ENCODE peak calls at places on chromosomes 7 and 10, in nine cellular contexts. B is tibial nerve, U is body of pancreas, W is adrenal gland, F is HepG2, P is Peyer's patch, Z is A549, M is endothelial cell of umbilical vein, L is heart left ventricle. K is an unnamed sample.

GRCh38 chr7:101506531-101506930 is 122.6 kb downstream of the MYL10 start:
- DNase-seq in B (no peak), U (no peak), W (no peak), F (no peak), P (no peak), Z (no peak), M (no peak), L (no peak), K (no peak)

GRCh38 chr7:30469303-30469702 is 9.3 kb downstream of the NOD1 start:
- DNase-seq in B (peak), U (peak), W (no peak), F (peak), P (peak), Z (peak), M (peak), L (peak), K (peak)

GRCh38 chr7:66055321-66055956 is 20.2 kb upstream of the ASL start:
- DNase-seq in B (no peak), U (no peak), W (no peak), F (no peak), P (no peak), Z (no peak), M (no peak), L (no peak), K (no peak)

GRCh38 chr10:69628876-69629275 is 1.2 kb upstream of the FAM241B start:
- DNase-seq in B (no peak), U (no peak), W (no peak), F (no peak), P (no peak), Z (no peak), M (no peak), L (no peak), K (peak)

GRCh38 chr10:110354322-110354766 is 49.6 kb upstream of the SMNDC1 start:
- DNase-seq in B (peak), U (peak), W (peak), F (peak), P (peak), Z (peak), M (peak), L (peak), K (peak)

GRCh38 chr7:95753440-95753839 is 18.9 kb upstream of the DYNC1I1 start:
- DNase-seq in B (no peak), U (no peak), W (no peak), F (peak), P (no peak), Z (no peak), M (no peak), L (no peak), K (no peak)

GRCh38 chr7:84245831-84246230 is 51.2 kb upstream of the SEMA3A start:
- DNase-seq in B (no peak), U (no peak), W (no peak), F (peak), P (peak), Z (no peak), M (no peak), L (no peak), K (no peak)

GRCh38 chr7:46170792-46171191 is 249.7 kb upstream of the IGFBP3 start:
- DNase-seq in B (no peak), U (no peak), W (no peak), F (no peak), P (no peak), Z (no peak), M (no peak), L (no peak), K (no peak)

GRCh38 chr7:123131140-123131539 is 68.6 kb downstream of the SLC13A1 start:
- DNase-seq in B (no peak), U (no peak), W (no peak), F (no peak), P (no peak), Z (no peak), M (no peak), L (no peak), K (no peak)
- TF ChIP-seq CTCF in B (no peak), U (no peak), W (no peak), F (no peak), P (no peak), Z (peak), M (no peak), L (no peak), K (no peak)

GRCh38 chr7:44176486-44176885 is 12.8 kb downstream of the GCK start:
- DNase-seq in B (no peak), U (no peak), W (no peak), F (no peak), P (no peak), Z (no peak), M (no peak), L (no peak), K (no peak)

GRCh38 chr7:44180631-44181030 is 8.6 kb downstream of the GCK start:
- DNase-seq in B (no peak), U (no peak), W (no peak), F (no peak), P (no peak), Z (no peak), M (no peak), L (no peak), K (no peak)

GRCh38 chr7:44175730-44176129 is 13.5 kb downstream of the GCK start:
- DNase-seq in B (no peak), U (no peak), W (no peak), F (no peak), P (no peak), Z (no peak), M (no peak), L (no peak), K (no peak)

GRCh38 chr7:44173911-44174693 is 15.1 kb downstream of the GCK start:
- DNase-seq in B (no peak), U (no peak), W (no peak), F (no peak), P (no peak), Z (no peak), M (no peak), L (no peak), K (no peak)

DNA sequence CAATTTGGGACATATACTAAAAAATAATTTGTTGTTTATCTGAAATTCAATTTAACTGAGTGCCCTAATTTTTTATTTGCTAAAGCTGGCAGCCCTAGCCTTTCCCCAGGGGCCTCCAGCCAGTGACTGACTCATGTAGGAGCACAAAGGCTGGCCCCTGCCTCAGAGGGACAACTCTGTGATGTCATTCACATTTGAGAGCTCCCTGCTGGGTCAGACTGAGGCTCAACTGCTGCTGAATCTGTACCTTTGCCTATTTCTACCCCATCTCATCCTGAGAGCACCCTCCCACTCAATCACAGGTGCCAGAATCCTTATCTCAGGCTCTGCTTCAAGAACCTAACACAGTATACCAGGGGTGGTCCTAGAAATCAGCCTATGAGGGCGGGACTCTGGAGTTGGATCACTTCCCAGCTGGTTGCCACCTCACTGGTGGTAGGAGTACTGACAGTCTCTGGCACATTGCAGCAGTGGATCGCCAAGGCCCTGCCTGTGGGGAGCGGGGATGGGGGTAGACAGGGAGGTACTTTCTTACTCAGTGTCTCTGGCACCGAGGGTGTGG is 11.6 kb downstream of the GCK start:
- DNase-seq in B (no peak), U (no peak), W (peak), F (no peak), P (no peak), Z (no peak), M (no peak), L (no peak), K (no peak)
- H3K4me3 ChIP-seq in B (no peak), U (no peak), W (no peak), F (no peak), P (no peak), Z (no peak), M (no peak), L (no peak), K (no peak)

DNA sequence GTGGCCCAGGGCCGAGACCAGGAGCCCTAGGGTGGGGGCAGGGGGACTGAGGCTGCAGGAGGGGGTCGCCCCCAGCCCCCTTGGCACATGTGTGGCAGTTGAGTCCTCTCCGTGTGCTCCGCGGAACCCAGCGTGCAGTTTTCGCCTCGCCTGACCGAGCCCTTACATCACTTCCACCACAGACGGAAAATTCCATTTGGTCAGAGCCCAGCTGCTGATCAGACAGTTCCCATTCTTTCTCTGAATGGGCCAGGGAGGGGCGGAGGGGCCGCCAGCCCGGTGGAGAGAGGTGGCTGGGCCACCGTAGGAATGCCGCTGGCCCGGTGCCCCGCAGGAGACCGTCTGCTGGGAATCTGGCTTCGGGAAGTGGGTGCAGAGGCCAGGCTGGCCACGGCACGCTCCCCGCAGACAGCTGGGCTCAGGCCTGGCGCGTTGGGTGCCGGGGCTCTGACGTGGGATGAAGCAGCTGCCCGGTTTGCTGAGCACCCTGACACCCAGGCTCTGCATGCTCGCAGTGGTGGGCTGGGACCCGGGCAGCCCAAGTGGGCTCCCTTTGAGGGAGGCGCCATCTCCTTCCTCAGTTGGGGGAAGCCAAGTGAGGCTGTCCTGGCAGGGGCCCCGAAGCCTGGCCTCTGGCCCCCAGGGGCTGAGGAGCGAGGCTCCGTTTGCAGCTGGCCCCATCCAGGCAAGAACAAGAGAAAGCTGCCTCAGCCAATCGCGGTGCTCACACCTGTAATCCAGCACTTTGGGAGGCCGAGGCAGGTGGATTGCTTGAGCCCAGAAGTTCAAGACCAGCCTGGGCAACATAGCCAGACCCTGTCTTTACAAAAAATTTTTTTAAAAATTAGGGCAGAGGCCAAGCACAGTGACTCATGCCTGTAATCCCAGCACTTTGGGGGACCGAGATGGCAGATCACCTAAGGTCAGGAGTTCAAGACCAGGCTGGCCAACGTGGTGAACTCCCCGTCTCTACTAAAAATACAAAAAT is 9.9 kb downstream of the TTYH3 start:
- DNase-seq in B (peak), U (peak), W (peak), F (peak), P (peak), Z (no peak), M (peak), L (peak), K (peak)
- TF ChIP-seq POLR2A in B (peak), U (peak), W (peak), F (peak), P (no peak), Z (no peak), M (no peak), L (no peak), K (peak)

GRCh38 chr7:125169088-125169487 is 239.5 kb upstream of the POT1 start:
- DNase-seq in B (no peak), U (no peak), W (no peak), F (no peak), P (no peak), Z (no peak), M (no peak), L (no peak), K (no peak)
- TF ChIP-seq CTCF in B (no peak), U (no peak), W (no peak), F (no peak), P (no peak), Z (no peak), M (no peak), L (no peak), K (no peak)